ENCODE peak calls at places on chromosomes 16 and 17, in four cellular contexts. V is GM23338, B is SK-N-SH, G is neural progenitor cell. E is an unnamed sample.

GRCh38 chr16:27739606-27740357 is 189.8 kb downstream of the KATNIP start:
- DNase-seq in B (no peak), V (no peak), G (no peak), E (no peak)

GRCh38 chr17:55690105-55690508 is 32.6 kb downstream of the TMEM100 start:
- DNase-seq in B (peak; percentile 58), V (no peak), G (no peak), E (no peak)

GRCh38 chr17:74059471-74059870 is 144.0 kb upstream of the RPL38 start:
- DNase-seq in G (no peak), B (no peak), V (no peak), E (no peak)

GRCh38 chr17:80612997-80613731 is 68.5 kb downstream of the RPTOR start:
- DNase-seq in V (no peak), B (no peak), G (no peak), E (no peak)

GRCh38 chr16:84115919-84116719 is 623 bp downstream of the MBTPS1 start:
- DNase-seq in G (no peak), V (no peak), B (no peak), E (peak; percentile 27)

GRCh38 chr17:80034977-80035686 is 540 bp downstream of the TBC1D16 start:
- DNase-seq in B (no peak), V (peak; percentile 70), G (peak; percentile 63), E (peak; percentile 31)

GRCh38 chr16:56601325-56601724 is 7.1 kb upstream of the MT2A start:
- DNase-seq in V (no peak), G (peak; percentile 45), B (no peak), E (no peak)

GRCh38 chr16:6484121-6484520 is 848.5 kb upstream of the RBFOX1 start:
- DNase-seq in B (no peak), G (no peak), V (no peak), E (no peak)

GRCh38 chr17:62790554-62790953 is 17.6 kb downstream of the MARCHF10 start:
- DNase-seq in V (no peak), G (no peak), B (no peak), E (peak; percentile 96)

GRCh38 chr16:6864244-6864643 is 468.4 kb upstream of the RBFOX1 start:
- DNase-seq in V (no peak), G (no peak), B (no peak), E (no peak)

GRCh38 chr16:69243479-69243878 is 56.5 kb downstream of the SNTB2 start:
- DNase-seq in G (no peak), B (no peak), V (no peak), E (no peak)

GRCh38 chr16:57622361-57623250 is 5.8 kb upstream of the ADGRG1 start:
- DNase-seq in G (no peak), B (no peak), V (no peak), E (no peak)

GRCh38 chr17:69535022-69535570 is 120.6 kb downstream of the MAP2K6 start:
- DNase-seq in V (no peak), G (no peak), B (no peak), E (no peak)

GRCh38 chr16:19694989-19695388 is 23.0 kb downstream of the KNOP1 start:
- DNase-seq in V (peak; percentile 37), G (no peak), B (no peak), E (no peak)

GRCh38 chr16:26019885-26020284 is 328.1 kb downstream of the HS3ST4 start:
- DNase-seq in V (no peak), B (no peak), G (no peak), E (no peak)

GRCh38 chr16:77732241-77732946 is 10.1 kb downstream of the NUDT7 start:
- DNase-seq in B (no peak), G (no peak), V (no peak), E (no peak)

GRCh38 chr16:188674-189073 is 8.4 kb downstream of the HBQ1 start:
- DNase-seq in G (no peak), V (peak; percentile 33), B (peak; percentile 50), E (peak; percentile 9)

GRCh38 chr17:82330322-82331239 is 3.0 kb downstream of the SECTM1 start:
- DNase-seq in V (no peak), B (peak; percentile 99), G (no peak), E (peak; percentile 63)

DNA sequence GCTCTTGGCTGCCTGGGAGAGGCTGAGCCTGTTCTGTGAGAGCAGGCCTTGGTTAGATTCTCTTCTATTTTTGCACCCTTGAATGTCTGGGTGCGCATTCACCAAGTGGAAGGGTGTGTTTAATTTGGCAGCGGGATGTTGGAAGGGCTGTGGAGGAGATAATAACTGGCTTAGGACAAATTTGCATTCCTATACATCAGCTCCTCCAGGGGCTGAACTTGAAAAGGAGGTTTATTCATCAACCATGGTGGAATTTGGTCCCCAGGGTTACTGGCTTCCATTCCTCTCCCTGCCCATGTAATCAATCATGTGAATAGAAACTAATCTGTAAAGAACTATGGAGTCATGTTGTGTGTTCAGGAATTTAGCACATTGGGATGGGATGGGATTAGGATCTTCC is 100.3 kb upstream of the FOXF1 start:
- DNase-seq in G (no peak), V (no peak), B (no peak), E (no peak)
- TF ChIP-seq EZH2phosphoT487 in G (no peak), V (no peak), B (no peak), E (no peak)

DNA sequence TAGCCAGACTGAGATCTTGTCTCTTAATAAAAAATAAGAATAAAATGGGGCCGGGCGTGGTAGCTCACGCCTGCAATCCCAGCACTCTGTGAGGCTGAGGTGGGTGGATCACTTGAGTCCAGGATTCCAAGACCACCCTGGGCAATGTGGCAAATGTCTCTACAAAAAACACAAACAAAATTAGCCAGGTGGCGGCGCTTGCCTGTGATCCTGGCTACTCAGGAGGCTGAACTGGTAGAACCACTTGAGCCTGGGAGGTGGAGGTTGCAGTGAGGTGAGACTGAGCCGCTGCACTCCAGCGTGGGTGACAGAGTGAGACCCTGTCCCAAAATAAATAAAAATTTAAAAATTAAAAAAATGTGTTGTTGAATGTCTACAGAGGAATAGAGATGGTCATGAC is 2.9 kb upstream of the DEF8 start:
- DNase-seq in B (no peak), G (no peak), V (peak; percentile 48), E (peak; percentile 30)
- TF ChIP-seq CTCF in B (no peak), G (no peak), V (no peak), E (no peak)

GRCh38 chr17:33192961-33193911 is 99.9 kb downstream of the ASIC2 start:
- DNase-seq in B (no peak), V (peak; percentile 69), G (peak; percentile 47), E (peak; percentile 14)
- H3K27me3 ChIP-seq in B (peaks cover 11% of the 10 kb centered on the region), V (peaks cover 94% of the 10 kb centered on the region), G (peaks cover 67% of the 10 kb centered on the region), E (peaks cover 30% of the 10 kb centered on the region)

GRCh38 chr16:89785523-89786155 is 30.8 kb downstream of the FANCA start:
- DNase-seq in G (no peak), V (no peak), B (no peak), E (no peak)
- TF ChIP-seq EZH2phosphoT487 in G (no peak), V (no peak), B (no peak), E (no peak)

DNA sequence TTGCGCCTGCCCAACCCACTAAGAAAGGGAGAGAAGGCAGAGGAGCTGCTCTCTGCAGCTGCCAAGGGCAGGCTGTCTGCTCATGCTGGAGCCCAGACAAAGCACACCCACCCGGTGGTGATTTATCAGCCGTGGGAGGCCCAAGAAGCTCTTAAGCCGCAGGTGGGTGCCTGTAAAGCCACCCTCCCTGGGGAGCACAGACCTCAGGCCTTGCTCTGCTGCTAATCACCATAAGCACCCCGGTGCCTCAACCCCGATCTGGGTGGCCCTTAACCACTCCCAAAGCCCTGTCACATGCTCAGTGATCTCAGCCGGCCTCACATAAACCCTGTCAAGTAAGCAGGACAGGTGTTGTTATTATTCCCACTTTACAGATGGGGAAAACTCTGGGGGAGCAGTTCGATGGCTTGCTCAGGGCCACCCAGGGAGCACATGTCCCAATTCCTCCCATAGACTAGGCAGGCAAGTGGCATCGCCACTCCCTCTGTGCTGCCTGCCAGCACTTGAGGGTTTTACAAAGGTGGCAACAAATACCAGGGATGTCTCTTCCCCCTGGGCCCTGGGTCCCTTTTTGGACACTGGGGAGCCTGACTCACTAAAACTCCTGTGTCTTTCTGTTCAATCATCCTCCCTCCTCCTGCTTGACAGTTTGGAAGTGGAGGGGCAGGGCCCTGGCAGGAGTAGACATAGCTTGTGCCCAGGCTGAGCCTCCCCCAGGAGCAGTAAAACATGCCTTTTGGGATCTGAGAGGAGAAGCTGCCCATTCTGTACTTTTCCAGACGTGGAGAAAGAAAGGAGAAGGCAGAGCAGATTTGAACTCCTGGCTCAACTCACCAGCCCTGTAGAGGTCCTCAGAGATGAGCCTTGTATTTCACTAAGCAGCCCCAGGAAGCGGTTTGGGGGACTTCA is 299.3 kb downstream of the SOX9 start:
- DNase-seq in G (no peak), V (no peak), B (no peak), E (peak; percentile 27)
- TF ChIP-seq CTCF in G (no peak), V (no peak), B (no peak), E (no peak)

DNA sequence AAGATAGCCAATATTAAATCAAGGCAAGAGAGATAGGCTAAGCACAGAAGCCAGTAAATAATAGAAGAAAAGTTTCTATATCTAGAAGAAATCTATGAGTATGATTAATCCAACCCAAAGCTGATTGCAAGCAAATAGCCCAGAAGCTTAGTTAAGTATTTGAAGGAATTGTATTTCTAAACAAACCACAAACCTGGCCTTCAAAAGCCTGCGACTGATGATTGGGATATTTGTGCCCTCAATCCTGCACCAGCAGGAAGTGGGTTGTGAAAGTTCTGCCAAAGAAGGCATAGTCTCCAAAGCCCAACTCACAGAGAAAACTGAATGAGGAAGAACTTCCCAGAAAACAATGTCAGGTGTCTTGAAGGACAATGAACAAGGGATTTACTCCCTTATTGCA is 114.5 kb upstream of the C17orf78 start:
- DNase-seq in V (no peak), G (no peak), B (no peak), E (no peak)
- H3K27me3 ChIP-seq in V (no peaks in the 10 kb centered on the region), G (no peaks in the 10 kb centered on the region), B (no peaks in the 10 kb centered on the region), E (no peaks in the 10 kb centered on the region)

DNA sequence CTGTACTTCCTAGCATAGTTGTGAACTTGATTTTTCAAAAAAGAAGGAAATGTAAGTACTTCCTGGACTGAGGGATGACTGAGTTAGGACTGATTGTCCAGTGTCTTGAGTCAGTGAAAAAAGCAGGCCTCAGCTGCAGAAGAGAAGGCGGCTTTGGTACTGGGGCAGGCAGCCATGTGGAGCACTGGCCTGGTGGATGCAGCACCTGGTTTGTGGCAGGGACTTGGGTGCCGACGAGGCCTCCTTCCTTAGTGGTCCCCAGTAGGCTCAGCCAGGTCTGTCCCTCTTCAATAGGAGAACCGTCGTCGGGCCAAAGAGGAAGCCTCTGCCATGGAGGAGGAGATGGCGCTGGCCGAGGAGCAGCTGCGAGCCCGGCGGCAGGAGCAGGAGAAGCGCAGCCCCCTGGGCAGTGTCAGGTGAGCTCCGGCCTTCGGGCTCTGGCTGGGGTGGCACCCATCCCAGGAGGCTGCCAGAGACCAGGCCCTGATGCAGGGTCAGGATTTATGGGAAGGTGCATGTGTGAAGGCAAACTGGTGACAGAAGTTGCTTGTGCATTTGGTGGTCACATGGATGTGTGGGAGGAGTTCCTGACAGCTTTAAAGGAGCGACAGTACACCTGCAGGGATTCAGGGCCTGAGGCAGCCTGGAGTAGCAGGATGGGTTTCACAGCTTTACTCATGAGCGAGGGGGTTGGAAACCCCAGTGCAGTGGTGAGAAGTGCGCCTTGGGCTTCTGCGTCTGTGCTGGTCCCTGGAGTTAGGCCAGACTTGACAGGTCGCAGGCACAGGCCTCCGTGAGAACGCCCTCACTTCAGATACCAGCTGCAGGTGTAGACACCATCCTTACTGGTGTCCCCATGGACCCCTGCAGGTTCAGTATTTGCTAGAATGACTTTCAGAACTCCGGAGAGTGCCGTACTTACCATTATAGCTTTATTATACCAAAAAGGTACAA is 17.3 kb downstream of the DHX38 start:
- DNase-seq in G (no peak), V (no peak), B (no peak), E (no peak)
- TF ChIP-seq EZH2phosphoT487 in G (no peak), V (no peak), B (no peak), E (no peak)

GRCh38 chr16:66562409-66562808 is 3.8 kb upstream of the CMTM1 start:
- DNase-seq in B (no peak), V (no peak), G (no peak), E (no peak)
- TF ChIP-seq CTCF in B (peak; percentile 23), V (peak; percentile 16), G (no peak), E (peak; percentile 40)